ENCODE peak calls at places on chromosomes 13 and 19, in ten cellular contexts. One of them, this sample, is unnamed.
A peak's percentile ranks its signal among the peaks of the same experiment; 100 is the strongest.

GRCh38 chr19:29845576-29846176 is 33.9 kb downstream of the CCNE1 start:
- DNase-seq in K562: peak; percentile 29
- DNase-seq in nucleus accumbens: peak; percentile 49
- DNase-seq in activated CD4-positive, alpha-beta T cell treated with anti-CD3 and anti-CD28 coated beads, Interleukin-2, amount 10 ng/mL, durations not matched to agents 7 days and 5 days: peak; percentile 37
- DNase-seq in islet precursor cell: peak; percentile 76
- DNase-seq in activated T-cell treated with anti-CD3 and anti-CD28 coated beads, Interleukin-2, amount 50 U/mL, for 72 hours: peak; percentile 27
- DNase-seq in GM04504: no peak
- DNase-seq in glutamatergic neuron: no peak
- DNase-seq in astrocyte of the spinal cord: no peak
- DNase-seq in DMS153: no peak
- DNase-seq in this sample: no peak

GRCh38 chr19:35216833-35217707 is 11.5 kb downstream of the FAM187B start:
- DNase-seq in K562: no peak
- DNase-seq in nucleus accumbens: no peak
- DNase-seq in activated CD4-positive, alpha-beta T cell treated with anti-CD3 and anti-CD28 coated beads, Interleukin-2, amount 10 ng/mL, durations not matched to agents 7 days and 5 days: peak; percentile 69
- DNase-seq in islet precursor cell: peak; percentile 52
- DNase-seq in activated T-cell treated with anti-CD3 and anti-CD28 coated beads, Interleukin-2, amount 50 U/mL, for 72 hours: peak; percentile 61
- DNase-seq in GM04504: no peak
- DNase-seq in glutamatergic neuron: no peak
- DNase-seq in astrocyte of the spinal cord: no peak
- DNase-seq in DMS153: no peak
- DNase-seq in this sample: no peak

GRCh38 chr13:109241160-109241559 is 545.2 kb downstream of the IRS2 start:
- DNase-seq in K562: no peak
- DNase-seq in nucleus accumbens: no peak
- DNase-seq in activated CD4-positive, alpha-beta T cell treated with anti-CD3 and anti-CD28 coated beads, Interleukin-2, amount 10 ng/mL, durations not matched to agents 7 days and 5 days: no peak
- DNase-seq in islet precursor cell: no peak
- DNase-seq in activated T-cell treated with anti-CD3 and anti-CD28 coated beads, Interleukin-2, amount 50 U/mL, for 72 hours: no peak
- DNase-seq in GM04504: no peak
- DNase-seq in glutamatergic neuron: no peak
- DNase-seq in astrocyte of the spinal cord: no peak
- DNase-seq in DMS153: no peak
- DNase-seq in this sample: no peak

GRCh38 chr13:99196466-99197256 is 4.0 kb upstream of the UBAC2 start:
- DNase-seq in K562: no peak
- DNase-seq in nucleus accumbens: no peak
- DNase-seq in activated CD4-positive, alpha-beta T cell treated with anti-CD3 and anti-CD28 coated beads, Interleukin-2, amount 10 ng/mL, durations not matched to agents 7 days and 5 days: no peak
- DNase-seq in islet precursor cell: no peak
- DNase-seq in activated T-cell treated with anti-CD3 and anti-CD28 coated beads, Interleukin-2, amount 50 U/mL, for 72 hours: no peak
- DNase-seq in GM04504: no peak
- DNase-seq in glutamatergic neuron: no peak
- DNase-seq in astrocyte of the spinal cord: peak; percentile 13
- DNase-seq in DMS153: no peak
- DNase-seq in this sample: no peak

GRCh38 chr19:9621156-9622037 is at the start of gene ZNF561:
- DNase-seq in K562: peak; percentile 90
- DNase-seq in nucleus accumbens: peak; percentile 74
- DNase-seq in activated CD4-positive, alpha-beta T cell treated with anti-CD3 and anti-CD28 coated beads, Interleukin-2, amount 10 ng/mL, durations not matched to agents 7 days and 5 days: peak; percentile 92
- DNase-seq in islet precursor cell: peak; percentile 94
- DNase-seq in activated T-cell treated with anti-CD3 and anti-CD28 coated beads, Interleukin-2, amount 50 U/mL, for 72 hours: peak; percentile 87
- DNase-seq in GM04504: peak; percentile 75
- DNase-seq in glutamatergic neuron: peak; percentile 84
- DNase-seq in astrocyte of the spinal cord: peak; percentile 92
- DNase-seq in DMS153: peak; percentile 58
- DNase-seq in this sample: peak; percentile 65

GRCh38 chr19:45200614-45201013 is 22.0 kb downstream of the BLOC1S3 start:
- DNase-seq in K562: peak; percentile 33
- DNase-seq in nucleus accumbens: no peak
- DNase-seq in activated CD4-positive, alpha-beta T cell treated with anti-CD3 and anti-CD28 coated beads, Interleukin-2, amount 10 ng/mL, durations not matched to agents 7 days and 5 days: no peak
- DNase-seq in islet precursor cell: peak; percentile 68
- DNase-seq in activated T-cell treated with anti-CD3 and anti-CD28 coated beads, Interleukin-2, amount 50 U/mL, for 72 hours: no peak
- DNase-seq in GM04504: no peak
- DNase-seq in glutamatergic neuron: no peak
- DNase-seq in astrocyte of the spinal cord: peak; percentile 31
- DNase-seq in DMS153: peak; percentile 7
- DNase-seq in this sample: peak; percentile 31

GRCh38 chr19:388691-389090 is 20.3 kb downstream of the C2CD4C start:
- DNase-seq in K562: no peak
- DNase-seq in nucleus accumbens: no peak
- DNase-seq in activated CD4-positive, alpha-beta T cell treated with anti-CD3 and anti-CD28 coated beads, Interleukin-2, amount 10 ng/mL, durations not matched to agents 7 days and 5 days: no peak
- DNase-seq in islet precursor cell: no peak
- DNase-seq in activated T-cell treated with anti-CD3 and anti-CD28 coated beads, Interleukin-2, amount 50 U/mL, for 72 hours: no peak
- DNase-seq in GM04504: no peak
- DNase-seq in glutamatergic neuron: no peak
- DNase-seq in astrocyte of the spinal cord: no peak
- DNase-seq in DMS153: no peak
- DNase-seq in this sample: no peak

GRCh38 chr19:14048439-14049153 is 13.3 kb downstream of the PALM3 start:
- DNase-seq in K562: peak; percentile 79
- DNase-seq in nucleus accumbens: no peak
- DNase-seq in activated CD4-positive, alpha-beta T cell treated with anti-CD3 and anti-CD28 coated beads, Interleukin-2, amount 10 ng/mL, durations not matched to agents 7 days and 5 days: peak; percentile 76
- DNase-seq in islet precursor cell: peak; percentile 86
- DNase-seq in activated T-cell treated with anti-CD3 and anti-CD28 coated beads, Interleukin-2, amount 50 U/mL, for 72 hours: peak; percentile 81
- DNase-seq in GM04504: no peak
- DNase-seq in glutamatergic neuron: peak; percentile 78
- DNase-seq in astrocyte of the spinal cord: no peak
- DNase-seq in DMS153: no peak
- DNase-seq in this sample: no peak

GRCh38 chr19:49896863-49897621 is at the start of gene IL4I1:
- DNase-seq in K562: no peak
- DNase-seq in nucleus accumbens: no peak
- DNase-seq in activated CD4-positive, alpha-beta T cell treated with anti-CD3 and anti-CD28 coated beads, Interleukin-2, amount 10 ng/mL, durations not matched to agents 7 days and 5 days: peak; percentile 56
- DNase-seq in islet precursor cell: no peak
- DNase-seq in activated T-cell treated with anti-CD3 and anti-CD28 coated beads, Interleukin-2, amount 50 U/mL, for 72 hours: peak; percentile 71
- DNase-seq in GM04504: no peak
- DNase-seq in glutamatergic neuron: no peak
- DNase-seq in astrocyte of the spinal cord: peak; percentile 19
- DNase-seq in DMS153: no peak
- DNase-seq in this sample: no peak

GRCh38 chr19:16076958-16077611 is 790 bp downstream of the TPM4 start:
- DNase-seq in K562: peak; percentile 33
- DNase-seq in nucleus accumbens: no peak
- DNase-seq in activated CD4-positive, alpha-beta T cell treated with anti-CD3 and anti-CD28 coated beads, Interleukin-2, amount 10 ng/mL, durations not matched to agents 7 days and 5 days: no peak
- DNase-seq in islet precursor cell: no peak
- DNase-seq in activated T-cell treated with anti-CD3 and anti-CD28 coated beads, Interleukin-2, amount 50 U/mL, for 72 hours: peak; percentile 27
- DNase-seq in GM04504: no peak
- DNase-seq in glutamatergic neuron: peak; percentile 68
- DNase-seq in astrocyte of the spinal cord: no peak
- DNase-seq in DMS153: peak; percentile 9
- DNase-seq in this sample: no peak

GRCh38 chr13:34164585-34164984 is 346.6 kb downstream of the RFC3 start:
- DNase-seq in K562: no peak
- DNase-seq in nucleus accumbens: no peak
- DNase-seq in activated CD4-positive, alpha-beta T cell treated with anti-CD3 and anti-CD28 coated beads, Interleukin-2, amount 10 ng/mL, durations not matched to agents 7 days and 5 days: no peak
- DNase-seq in islet precursor cell: peak; percentile 82
- DNase-seq in activated T-cell treated with anti-CD3 and anti-CD28 coated beads, Interleukin-2, amount 50 U/mL, for 72 hours: no peak
- DNase-seq in GM04504: no peak
- DNase-seq in glutamatergic neuron: no peak
- DNase-seq in astrocyte of the spinal cord: no peak
- DNase-seq in DMS153: no peak
- DNase-seq in this sample: no peak

This sample was measured in AG09319.